ENCODE peak calls at places on chromosome 6, in nine cellular contexts. O is cardiac muscle cell; E is activated CD8-positive, alpha-beta memory T cell treated with anti-CD3 and anti-CD28 coated beads for 24 hours; I is NCI-H2081; G is AG04450; L is NCI-H510A treated with DMSO at 0.1 percent for 48 hours; F is ovary; N is amniotic epithelial cell; S is RCC 7860. H is an unnamed sample.

GRCh38 chr6:53921639-53922038 is 126.8 kb downstream of the LRRC1 start:
- DNase-seq in O (no peak), E (no peak), I (no peak), G (no peak), L (no peak), F (no peak), N (no peak), S (no peak), H (no peak)

GRCh38 chr6:135506270-135506997 is 8.9 kb upstream of the AHI1 start:
- DNase-seq in O (peak; percentile 81), E (no peak), I (peak; percentile 17), G (no peak), L (peak; percentile 24), F (no peak), N (peak; percentile 68), S (peak; percentile 23), H (peak; percentile 62)

GRCh38 chr6:72959821-72960220 is 265.5 kb downstream of the KHDC1L start:
- DNase-seq in O (peak; percentile 77), E (no peak), I (no peak), G (no peak), L (no peak), F (no peak), N (peak; percentile 43), S (no peak), H (no peak)

GRCh38 chr6:157060440-157060949 is 262.8 kb downstream of the TMEM242 start:
- DNase-seq in O (no peak), E (no peak), I (no peak), G (no peak), L (no peak), F (no peak), N (peak; percentile 19), S (no peak), H (no peak)

GRCh38 chr6:12291785-12292604 is 1.8 kb downstream of the EDN1 start:
- DNase-seq in O (peak; percentile 65), E (no peak), I (no peak), G (no peak), L (no peak), F (no peak), N (peak; percentile 51), S (peak; percentile 70), H (peak; percentile 69)

GRCh38 chr6:30722280-30723112 is 2.3 kb downstream of the TUBB start:
- DNase-seq in O (peak; percentile 81), E (peak; percentile 96), I (peak; percentile 73), G (no peak), L (peak; percentile 68), F (peak; percentile 81), N (peak; percentile 55), S (peak; percentile 67), H (peak; percentile 84)

GRCh38 chr6:167893416-167893815 is 66.7 kb downstream of the AFDN start:
- DNase-seq in O (no peak), E (no peak), I (no peak), G (no peak), L (no peak), F (no peak), N (peak; percentile 51), S (peak; percentile 58), H (peak; percentile 12)

GRCh38 chr6:44496705-44497369 is 109.3 kb downstream of the CDC5L start:
- DNase-seq in O (no peak), E (peak; percentile 28), I (no peak), G (no peak), L (no peak), F (no peak), N (no peak), S (no peak), H (no peak)

GRCh38 chr6:56959938-56960337 is 5.0 kb downstream of the BEND6 start:
- DNase-seq in O (no peak), E (no peak), I (no peak), G (no peak), L (no peak), F (no peak), N (no peak), S (peak; percentile 28), H (no peak)

H was measured in hepatocyte.